ENCODE peak calls at places on chromosomes 11 and 22, in seven cellular contexts. One of them, this sample, is unnamed.

GRCh38 chr11:29282088-29282487 is 734.7 kb downstream of the KCNA4 start:
- DNase-seq in body of pancreas: no peak
- DNase-seq in right lobe of liver: no peak
- DNase-seq in GM12892: no peak
- DNase-seq in A549: peak; percentile 81
- DNase-seq in K562: no peak
- DNase-seq in NB4: no peak
- DNase-seq in this sample: peak; percentile 24

GRCh38 chr11:128784059-128784804 is 82.9 kb downstream of the KCNJ1 start:
- DNase-seq in K562: no peak
- DNase-seq in NB4: no peak
- DNase-seq in GM12892: no peak
- DNase-seq in body of pancreas: no peak
- DNase-seq in right lobe of liver: no peak
- DNase-seq in A549: no peak
- DNase-seq in this sample: no peak

GRCh38 chr11:28757725-28758515 is 649.7 kb downstream of the METTL15 start:
- DNase-seq in A549: peak; percentile 36
- DNase-seq in right lobe of liver: no peak
- DNase-seq in GM12892: no peak
- DNase-seq in NB4: no peak
- DNase-seq in body of pancreas: no peak
- DNase-seq in K562: no peak
- DNase-seq in this sample: peak; percentile 7

GRCh38 chr11:108009497-108010360 is 1.0 kb downstream of the CUL5 start:
- DNase-seq in NB4: peak; percentile 19
- DNase-seq in right lobe of liver: no peak
- DNase-seq in K562: peak; percentile 29
- DNase-seq in body of pancreas: no peak
- DNase-seq in GM12892: no peak
- DNase-seq in A549: no peak
- DNase-seq in this sample: no peak

GRCh38 chr11:88618716-88619462 is 281.4 kb upstream of the CTSC start:
- DNase-seq in GM12892: no peak
- DNase-seq in body of pancreas: no peak
- DNase-seq in K562: no peak
- DNase-seq in NB4: no peak
- DNase-seq in A549: no peak
- DNase-seq in right lobe of liver: no peak
- DNase-seq in this sample: no peak

GRCh38 chr22:38831166-38831945 is 12.5 kb downstream of the NPTXR start:
- DNase-seq in A549: no peak
- DNase-seq in GM12892: no peak
- DNase-seq in K562: no peak
- DNase-seq in right lobe of liver: no peak
- DNase-seq in NB4: peak; percentile 82
- DNase-seq in body of pancreas: no peak
- DNase-seq in this sample: no peak

GRCh38 chr22:45212306-45212709 is 28.4 kb downstream of the KIAA0930 start:
- DNase-seq in K562: no peak
- DNase-seq in GM12892: no peak
- DNase-seq in A549: peak; percentile 55
- DNase-seq in NB4: no peak
- DNase-seq in body of pancreas: peak; percentile 42
- DNase-seq in right lobe of liver: peak; percentile 49
- DNase-seq in this sample: peak; percentile 68

GRCh38 chr11:118892515-118892914 is 8.8 kb downstream of the CXCR5 start:
- DNase-seq in A549: no peak
- DNase-seq in GM12892: no peak
- DNase-seq in K562: no peak
- DNase-seq in body of pancreas: peak; percentile 83
- DNase-seq in NB4: no peak
- DNase-seq in right lobe of liver: no peak
- DNase-seq in this sample: no peak

GRCh38 chr11:71991494-71991893 is 7.2 kb upstream of the IL18BP start:
- DNase-seq in A549: no peak
- DNase-seq in body of pancreas: no peak
- DNase-seq in K562: no peak
- DNase-seq in right lobe of liver: no peak
- DNase-seq in GM12892: no peak
- DNase-seq in NB4: peak; percentile 28
- DNase-seq in this sample: no peak

GRCh38 chr11:1192741-1193325 is 30.0 kb upstream of the MUC5B start:
- DNase-seq in A549: no peak
- DNase-seq in body of pancreas: peak; percentile 0
- DNase-seq in K562: peak; percentile 1
- DNase-seq in NB4: no peak
- DNase-seq in GM12892: no peak
- DNase-seq in right lobe of liver: peak; percentile 14
- DNase-seq in this sample: no peak

GRCh38 chr11:20274031-20274430 is 89.5 kb upstream of the HTATIP2 start:
- DNase-seq in K562: no peak
- DNase-seq in NB4: no peak
- DNase-seq in right lobe of liver: no peak
- DNase-seq in A549: no peak
- DNase-seq in body of pancreas: no peak
- DNase-seq in GM12892: no peak
- DNase-seq in this sample: no peak

GRCh38 chr22:46263208-46263575 is at the start of gene PKDREJ:
- DNase-seq in GM12892: no peak
- DNase-seq in body of pancreas: no peak
- DNase-seq in K562: no peak
- DNase-seq in NB4: no peak
- DNase-seq in right lobe of liver: no peak
- DNase-seq in A549: no peak
- DNase-seq in this sample: no peak

GRCh38 chr22:46262449-46263207 is 515 bp downstream of the PKDREJ start:
- DNase-seq in right lobe of liver: peak; percentile 74
- DNase-seq in K562: no peak
- DNase-seq in body of pancreas: peak; percentile 53
- DNase-seq in GM12892: no peak
- DNase-seq in A549: no peak
- DNase-seq in NB4: no peak
- DNase-seq in this sample: no peak

GRCh38 chr22:46272196-46272595 is 4.4 kb downstream of the TTC38 start:
- DNase-seq in K562: no peak
- DNase-seq in A549: no peak
- DNase-seq in right lobe of liver: no peak
- DNase-seq in body of pancreas: no peak
- DNase-seq in NB4: no peak
- DNase-seq in GM12892: no peak
- DNase-seq in this sample: no peak

GRCh38 chr22:46269564-46269963 is 1.8 kb downstream of the TTC38 start:
- DNase-seq in GM12892: no peak
- DNase-seq in body of pancreas: peak; percentile 43
- DNase-seq in A549: no peak
- DNase-seq in NB4: no peak
- DNase-seq in right lobe of liver: peak; percentile 62
- DNase-seq in K562: no peak
- DNase-seq in this sample: no peak

GRCh38 chr22:46267431-46268279 is at the start of gene TTC38:
- DNase-seq in NB4: peak; percentile 87
- DNase-seq in GM12892: peak; percentile 94
- DNase-seq in A549: peak; percentile 87
- DNase-seq in K562: peak; percentile 93
- DNase-seq in right lobe of liver: peak; percentile 96
- DNase-seq in body of pancreas: peak; percentile 98
- DNase-seq in this sample: peak; percentile 90
- TF ChIP-seq POLR2A in NB4: peak; percentile 56
- TF ChIP-seq POLR2A in GM12892: peak; percentile 35
- TF ChIP-seq POLR2A in A549: peak; percentile 53
- TF ChIP-seq POLR2A in K562: peak; percentile 75
- TF ChIP-seq POLR2A in right lobe of liver: peak; percentile 81
- TF ChIP-seq POLR2A in body of pancreas: peak; percentile 87
- TF ChIP-seq POLR2A in this sample: peak; percentile 58

DNA sequence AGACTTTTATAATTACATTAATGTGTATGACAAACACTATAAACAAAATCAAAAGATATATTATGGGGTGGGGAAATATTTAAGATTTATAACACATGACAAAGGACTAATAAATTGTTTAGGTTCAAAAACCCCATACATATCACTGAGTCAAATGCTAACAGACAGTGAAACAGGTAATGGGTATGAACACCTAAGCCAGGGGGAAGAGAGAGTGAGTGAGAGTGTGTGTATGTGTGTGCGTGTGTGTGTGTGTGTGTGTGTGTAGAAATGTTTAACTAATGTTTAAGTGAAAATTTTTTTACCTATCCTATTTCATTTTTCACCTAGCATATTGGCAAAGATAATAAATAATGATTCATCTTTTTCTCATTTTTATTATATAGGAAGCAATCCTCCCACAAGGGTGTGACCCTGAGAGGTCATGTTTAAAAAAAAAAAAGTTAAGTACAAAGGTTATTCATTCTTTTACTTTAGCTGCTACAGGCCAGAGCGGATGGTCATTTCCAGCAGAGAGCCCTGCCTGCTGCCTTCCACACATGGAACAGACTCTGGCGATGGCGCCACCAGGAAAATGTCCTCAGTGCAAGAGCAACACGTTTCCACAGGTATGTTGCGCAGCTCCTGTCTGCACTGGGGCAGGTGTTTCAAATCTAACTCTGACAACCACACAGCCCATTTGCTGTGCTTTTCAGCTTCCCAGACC is 72.9 kb downstream of the PISD start:
- DNase-seq in A549: no peak
- DNase-seq in GM12892: no peak
- DNase-seq in body of pancreas: no peak
- DNase-seq in right lobe of liver: peak; percentile 64
- DNase-seq in K562: no peak
- DNase-seq in NB4: no peak
- DNase-seq in this sample: no peak
- TF ChIP-seq POLR2A in A549: no peak
- TF ChIP-seq POLR2A in GM12892: no peak
- TF ChIP-seq POLR2A in body of pancreas: no peak
- TF ChIP-seq POLR2A in right lobe of liver: peak; percentile 15
- TF ChIP-seq POLR2A in K562: no peak
- TF ChIP-seq POLR2A in NB4: no peak
- TF ChIP-seq POLR2A in this sample: no peak

GRCh38 chr11:10861047-10861446 is 3.2 kb upstream of the ZBED5 start:
- DNase-seq in K562: no peak
- DNase-seq in NB4: no peak
- DNase-seq in GM12892: no peak
- DNase-seq in right lobe of liver: no peak
- DNase-seq in A549: no peak
- DNase-seq in body of pancreas: no peak
- DNase-seq in this sample: no peak

GRCh38 chr11:10855295-10855694 is 2.6 kb downstream of the ZBED5 start:
- DNase-seq in K562: no peak
- DNase-seq in body of pancreas: no peak
- DNase-seq in GM12892: no peak
- DNase-seq in A549: no peak
- DNase-seq in NB4: no peak
- DNase-seq in right lobe of liver: no peak
- DNase-seq in this sample: no peak

GRCh38 chr11:10858505-10859360 is 880 bp upstream of the ZBED5 start:
- DNase-seq in K562: peak; percentile 36
- DNase-seq in A549: no peak
- DNase-seq in GM12892: no peak
- DNase-seq in right lobe of liver: peak; percentile 70
- DNase-seq in body of pancreas: peak; percentile 73
- DNase-seq in NB4: peak; percentile 79
- DNase-seq in this sample: peak; percentile 7

GRCh38 chr11:10856689-10857603 is 907 bp downstream of the ZBED5 start:
- DNase-seq in GM12892: no peak
- DNase-seq in NB4: peak; percentile 67
- DNase-seq in K562: peak; percentile 44
- DNase-seq in right lobe of liver: peak; percentile 53
- DNase-seq in A549: no peak
- DNase-seq in body of pancreas: peak; percentile 50
- DNase-seq in this sample: peak; percentile 20

DNA sequence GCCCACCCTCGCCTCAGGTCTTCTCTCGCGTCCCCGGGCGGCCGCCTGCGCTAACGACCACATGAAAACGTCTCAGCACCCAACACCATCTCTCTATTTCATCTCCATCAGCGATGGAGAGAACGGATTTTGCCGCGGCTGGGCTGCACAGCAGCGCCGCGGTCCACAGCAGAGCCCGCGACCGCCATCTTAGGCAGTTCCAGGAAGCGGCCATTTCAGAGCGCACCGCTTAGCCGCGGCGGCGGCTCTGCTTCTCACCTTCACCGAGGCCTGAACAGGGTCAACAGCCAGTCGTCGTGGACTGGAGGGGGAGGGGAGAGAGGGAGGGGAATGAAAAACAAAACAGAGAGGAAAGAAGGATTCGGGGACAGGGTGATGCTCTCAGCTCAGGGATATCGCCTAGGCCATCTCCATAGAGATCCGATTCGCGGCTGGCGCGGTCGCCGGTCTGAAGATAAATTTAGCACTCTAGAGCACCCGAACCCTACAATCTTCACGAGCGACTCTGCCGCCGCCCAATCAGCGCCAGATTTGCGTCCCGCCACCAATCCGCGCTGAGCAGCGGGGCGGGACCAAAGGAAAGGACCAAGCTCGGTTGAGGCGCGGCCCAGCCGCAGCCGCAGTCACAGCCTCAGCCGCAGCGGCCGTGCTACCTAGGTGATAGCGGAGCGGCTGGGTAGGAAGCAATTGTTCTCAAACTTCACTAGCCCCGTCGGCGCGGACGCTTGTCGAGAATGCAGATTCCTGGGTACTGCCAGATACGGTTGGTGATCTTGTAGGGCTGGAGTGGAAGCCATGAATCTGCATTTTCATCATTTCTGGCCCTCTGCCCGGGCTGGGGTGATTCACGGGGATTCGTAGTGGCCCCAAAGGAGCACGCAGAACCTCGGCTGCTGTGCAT is at the start of gene ZBED5:
- DNase-seq in body of pancreas: peak; percentile 98
- DNase-seq in GM12892: peak; percentile 69
- DNase-seq in right lobe of liver: peak; percentile 97
- DNase-seq in A549: peak; percentile 87
- DNase-seq in NB4: peak; percentile 98
- DNase-seq in K562: peak; percentile 95
- DNase-seq in this sample: peak; percentile 80
- TF ChIP-seq POLR2A in body of pancreas: peak; percentile 98
- TF ChIP-seq POLR2A in GM12892: peak; percentile 83
- TF ChIP-seq POLR2A in right lobe of liver: peak; percentile 97
- TF ChIP-seq POLR2A in A549: peak; percentile 76
- TF ChIP-seq POLR2A in NB4: peak; percentile 86
- TF ChIP-seq POLR2A in K562: peak; percentile 86
- TF ChIP-seq POLR2A in this sample: peak; percentile 78

DNA sequence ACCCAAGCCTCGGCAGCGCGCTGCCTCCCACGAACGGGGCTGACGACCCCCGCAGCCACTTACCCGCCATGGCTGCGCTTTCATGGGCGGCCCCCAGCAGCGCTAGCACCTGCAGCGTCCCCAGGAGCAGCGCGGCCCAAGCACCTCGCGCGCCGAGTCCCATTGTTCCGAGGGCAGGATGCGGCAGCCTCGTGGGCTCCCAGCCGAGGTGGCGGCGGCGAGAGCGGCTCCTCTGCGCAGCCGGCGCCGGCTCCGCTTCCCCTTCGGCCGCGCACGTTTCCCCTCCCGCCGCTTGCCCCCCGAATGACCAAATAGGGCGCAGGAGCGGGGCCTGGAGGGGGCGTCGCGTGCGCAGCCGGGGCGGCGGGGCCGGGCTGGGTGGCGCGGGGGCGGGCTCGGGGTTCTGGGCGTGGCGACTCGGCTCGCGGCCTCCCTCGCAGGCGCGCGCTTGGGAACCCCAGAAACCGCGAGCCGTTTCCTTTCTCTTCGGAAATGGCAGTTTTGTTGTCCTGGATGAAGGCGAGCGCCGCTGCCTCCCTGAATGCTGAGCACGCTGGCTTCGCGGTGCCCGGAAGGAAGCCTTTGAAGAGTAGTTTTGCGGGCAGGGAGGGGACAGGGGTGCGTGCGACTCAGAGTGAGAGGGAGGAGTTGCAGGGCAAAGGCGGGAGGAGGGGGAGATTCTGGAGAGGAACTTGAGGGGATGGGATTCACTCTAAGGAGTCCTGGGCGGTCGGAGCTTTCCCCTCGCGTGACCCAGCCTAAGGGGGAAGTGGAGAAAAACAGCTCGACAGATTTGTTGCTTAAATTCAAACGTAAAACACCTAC is at the start of gene TMEM123:
- DNase-seq in K562: peak; percentile 84
- DNase-seq in right lobe of liver: peak; percentile 92
- DNase-seq in GM12892: peak; percentile 66
- DNase-seq in body of pancreas: peak; percentile 82
- DNase-seq in NB4: peak; percentile 94
- DNase-seq in A549: peak; percentile 48
- DNase-seq in this sample: peak; percentile 40
- TF ChIP-seq POLR2A in K562: peak; percentile 80
- TF ChIP-seq POLR2A in right lobe of liver: peak; percentile 71
- TF ChIP-seq POLR2A in GM12892: peak; percentile 89
- TF ChIP-seq POLR2A in body of pancreas: peak; percentile 75
- TF ChIP-seq POLR2A in NB4: peak; percentile 88
- TF ChIP-seq POLR2A in A549: peak; percentile 16
- TF ChIP-seq POLR2A in this sample: peak; percentile 58